ENCODE peak calls at places on chromosomes 2 and 18, in seven cellular contexts. M, X, R, Z, Y, D and L are unnamed samples.

GRCh38 chr18:46294325-46294724 is 190.1 kb downstream of the HAUS1 start:
- DNase-seq in Z (no peak), Y (no peak), X (no peak), R (no peak), M (no peak), D (no peak), L (no peak)

GRCh38 chr18:49100226-49100968 is 149.6 kb upstream of the SMAD7 start:
- DNase-seq in X (no peak), Y (peak), M (no peak), D (no peak), Z (no peak), R (peak), L (no peak)

GRCh38 chr2:122319551-122320132 is 564.2 kb downstream of the TSN start:
- DNase-seq in D (no peak), X (no peak), Y (no peak), M (no peak), Z (no peak), R (no peak), L (no peak)

GRCh38 chr2:34012728-34013302 is 413.7 kb upstream of the FAM98A start:
- DNase-seq in R (peak), Z (no peak), D (peak), Y (peak), X (peak), M (peak), L (no peak)

GRCh38 chr18:60358516-60358915 is 14.1 kb downstream of the MC4R start:
- DNase-seq in D (no peak), Z (no peak), M (no peak), R (no peak), X (no peak), Y (peak), L (no peak)

GRCh38 chr2:180596453-180596852 is 384.0 kb upstream of the UBE2E3 start:
- DNase-seq in X (no peak), M (no peak), Y (no peak), Z (no peak), R (no peak), D (no peak), L (no peak)

GRCh38 chr2:206084870-206085741 is 868 bp downstream of the INO80D start:
- DNase-seq in Y (peak), X (peak), D (peak), M (no peak), R (peak), Z (peak), L (peak)

GRCh38 chr2:52115750-52116149 is 1083.8 kb upstream of the NRXN1 start:
- DNase-seq in Z (no peak), Y (peak), X (no peak), D (no peak), R (no peak), M (no peak), L (no peak)

GRCh38 chr2:95234806-95235205 is 27.5 kb downstream of the ZNF892 start:
- DNase-seq in X (no peak), M (no peak), D (no peak), R (no peak), Z (no peak), Y (peak), L (no peak)

GRCh38 chr2:3661149-3661660 is 3.2 kb downstream of the ALLC start:
- DNase-seq in X (peak), Z (no peak), Y (no peak), R (no peak), M (no peak), D (no peak), L (no peak)

GRCh38 chr2:44771510-44771909 is 170.0 kb upstream of the SIX3 start:
- DNase-seq in Y (no peak), D (no peak), X (no peak), M (no peak), Z (no peak), R (no peak), L (no peak)

GRCh38 chr2:223093436-223093839 is 41.4 kb downstream of the KCNE4 start:
- DNase-seq in R (no peak), Z (no peak), M (no peak), X (no peak), Y (peak), D (no peak), L (no peak)

GRCh38 chr18:31064130-31064529 is 21.6 kb upstream of the DSC3 start:
- DNase-seq in D (no peak), R (no peak), Y (peak), Z (peak), X (no peak), M (no peak), L (no peak)

GRCh38 chr18:45993441-45993840 is 26.3 kb upstream of the EPG5 start:
- DNase-seq in X (no peak), D (no peak), R (no peak), Z (no peak), Y (peak), M (no peak), L (no peak)

GRCh38 chr2:239264838-239265651 is 135.8 kb downstream of the HDAC4 start:
- DNase-seq in X (no peak), Z (peak), D (no peak), Y (peak), M (peak), R (no peak), L (peak)

GRCh38 chr2:127142663-127143630 is 36.0 kb upstream of the BIN1 start:
- DNase-seq in Z (no peak), D (no peak), R (no peak), M (no peak), X (no peak), Y (no peak), L (no peak)

GRCh38 chr18:26804474-26804873 is 61.0 kb downstream of the AQP4 start:
- DNase-seq in Z (no peak), D (no peak), X (peak), M (no peak), Y (no peak), R (peak), L (no peak)

GRCh38 chr2:1698188-1698945 is 45.9 kb downstream of the PXDN start:
- DNase-seq in M (no peak), Y (no peak), X (no peak), Z (no peak), R (no peak), D (no peak), L (no peak)

GRCh38 chr2:222205136-222205535 is 93.7 kb downstream of the PAX3 start:
- DNase-seq in Z (no peak), R (peak), Y (no peak), X (no peak), M (no peak), D (no peak), L (no peak)

GRCh38 chr2:240915526-240916335 is 9.6 kb downstream of the CROCC2 start:
- DNase-seq in Z (no peak), Y (no peak), M (no peak), R (peak), D (no peak), X (no peak), L (no peak)

GRCh38 chr2:240916571-240917008 is 10.5 kb downstream of the CROCC2 start:
- DNase-seq in X (no peak), D (no peak), M (no peak), Y (peak), R (peak), Z (no peak), L (no peak)

GRCh38 chr2:240913810-240914644 is 7.9 kb downstream of the CROCC2 start:
- DNase-seq in R (peak), Y (peak), D (no peak), X (peak), M (peak), Z (no peak), L (peak)

GRCh38 chr2:240912878-240913809 is 7.0 kb downstream of the CROCC2 start:
- DNase-seq in Y (peak), M (no peak), D (no peak), X (no peak), Z (no peak), R (no peak), L (no peak)

GRCh38 chr2:240914645-240915525 is 8.7 kb downstream of the CROCC2 start:
- DNase-seq in X (no peak), M (no peak), D (no peak), R (no peak), Y (no peak), Z (no peak), L (no peak)
- TF ChIP-seq CTCF in X (no peak), M (no peak), D (no peak), R (peak), Y (no peak), Z (peak), L (no peak)

GRCh38 chr18:47731276-47731675 is 199.2 kb downstream of the SMAD2 start:
- DNase-seq in Z (no peak), X (no peak), R (no peak), Y (no peak), D (no peak), M (no peak), L (no peak)

GRCh38 chr18:47725656-47726055 is 204.8 kb downstream of the SMAD2 start:
- DNase-seq in R (no peak), X (no peak), Z (no peak), Y (no peak), D (no peak), M (no peak), L (no peak)

GRCh38 chr18:47735041-47735440 is 195.4 kb downstream of the SMAD2 start:
- DNase-seq in Z (no peak), Y (no peak), R (no peak), M (no peak), X (no peak), D (no peak), L (no peak)

GRCh38 chr18:47729356-47729755 is 201.1 kb downstream of the SMAD2 start:
- DNase-seq in R (no peak), Y (no peak), D (no peak), Z (no peak), X (no peak), M (no peak), L (no peak)

DNA sequence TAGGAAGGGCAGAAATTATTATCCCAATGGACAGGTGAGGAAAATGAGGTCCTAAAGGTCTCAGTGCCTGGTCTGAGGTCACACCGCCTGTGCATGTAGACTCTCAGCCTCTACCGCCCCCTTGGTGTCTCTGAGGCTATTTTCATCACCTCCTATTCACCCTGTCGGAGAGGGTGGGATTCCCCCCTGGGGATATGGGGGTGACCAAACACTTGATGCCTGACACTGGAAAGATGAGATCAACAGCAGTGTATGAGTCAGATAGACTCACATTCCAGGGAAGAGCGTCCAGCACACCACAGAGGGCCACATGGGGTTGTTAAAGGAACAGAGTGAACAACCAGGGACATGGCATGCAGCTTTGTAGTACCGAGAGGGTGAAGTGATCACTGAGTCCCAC is 199.7 kb downstream of the SMAD2 start:
- DNase-seq in X (no peak), M (no peak), R (no peak), Y (no peak), D (no peak), Z (no peak), L (no peak)
- TF ChIP-seq CTCF in X (peak), M (no peak), R (peak), Y (no peak), D (no peak), Z (no peak), L (no peak)

DNA sequence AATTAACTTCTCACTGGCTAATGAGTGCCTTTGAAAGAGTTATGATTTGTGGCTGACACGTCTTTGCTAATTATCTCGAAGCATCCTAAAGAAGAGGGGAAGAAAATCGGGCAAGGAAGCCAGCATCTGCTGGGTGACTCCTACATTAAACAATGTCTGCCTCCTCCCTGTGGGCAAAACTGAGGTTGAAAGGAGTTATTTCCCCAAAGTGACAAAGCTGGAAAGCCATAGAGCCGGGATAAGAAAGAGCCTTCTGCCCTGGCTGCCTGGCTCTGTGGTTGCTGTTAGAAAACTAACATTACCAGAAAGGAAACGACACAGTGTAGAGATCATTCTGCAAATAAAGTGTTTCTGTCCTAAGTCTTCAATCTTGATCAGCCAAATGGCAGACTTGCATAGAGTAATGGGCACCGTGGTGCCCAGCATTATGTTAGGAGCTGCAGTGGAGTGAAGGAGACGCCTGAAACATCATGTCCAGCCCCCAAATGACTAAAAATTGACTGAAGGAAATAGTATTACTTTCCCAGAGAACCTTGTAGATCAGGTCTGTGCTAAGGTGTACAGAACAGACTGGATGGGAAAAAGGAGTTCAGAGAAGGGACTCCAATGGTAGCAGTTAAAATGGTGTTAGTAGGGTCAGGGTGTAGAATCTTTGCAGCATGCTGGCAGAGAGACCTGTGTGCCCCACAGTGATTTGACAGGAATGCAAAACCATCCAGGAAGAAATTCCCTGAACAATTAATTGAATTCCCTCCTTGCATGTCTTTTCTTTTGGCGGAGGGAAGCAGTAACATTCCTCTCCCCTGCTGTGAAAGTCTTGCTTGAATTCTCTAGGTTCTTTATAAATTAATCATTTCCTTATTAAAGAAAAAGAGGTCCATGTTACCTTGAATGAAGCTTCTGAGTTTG is 44.4 kb downstream of the ALPK2 start:
- DNase-seq in M (no peak), Y (peak), R (peak), D (no peak), X (no peak), Z (no peak), L (no peak)
- TF ChIP-seq CTCF in M (no peak), Y (peak), R (no peak), D (no peak), X (no peak), Z (no peak), L (no peak)

DNA sequence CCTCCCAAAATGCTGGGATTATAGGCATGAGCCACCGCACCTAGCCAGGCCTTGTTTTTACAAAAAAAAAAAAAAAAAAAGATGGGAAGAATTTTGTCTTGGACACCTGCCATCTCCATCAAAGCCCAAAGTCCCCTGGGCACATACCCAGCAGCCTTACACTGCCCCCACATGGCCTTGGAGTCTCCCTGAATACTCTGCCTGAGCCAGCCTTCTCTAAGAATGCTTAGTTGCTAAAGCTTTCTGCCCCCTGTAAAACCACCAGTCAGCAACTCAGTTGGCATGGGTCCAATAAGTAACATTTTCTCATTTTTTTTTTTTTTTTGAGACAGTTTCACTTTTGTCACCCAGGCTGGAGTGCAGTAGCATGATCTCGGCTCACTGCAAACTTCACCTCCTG is 40.6 kb downstream of the SPC25 start:
- DNase-seq in D (peak), X (no peak), R (peak), Z (no peak), Y (peak), M (no peak), L (no peak)
- TF ChIP-seq CTCF in D (peak), X (peak), R (peak), Z (no peak), Y (peak), M (peak), L (no peak)

DNA sequence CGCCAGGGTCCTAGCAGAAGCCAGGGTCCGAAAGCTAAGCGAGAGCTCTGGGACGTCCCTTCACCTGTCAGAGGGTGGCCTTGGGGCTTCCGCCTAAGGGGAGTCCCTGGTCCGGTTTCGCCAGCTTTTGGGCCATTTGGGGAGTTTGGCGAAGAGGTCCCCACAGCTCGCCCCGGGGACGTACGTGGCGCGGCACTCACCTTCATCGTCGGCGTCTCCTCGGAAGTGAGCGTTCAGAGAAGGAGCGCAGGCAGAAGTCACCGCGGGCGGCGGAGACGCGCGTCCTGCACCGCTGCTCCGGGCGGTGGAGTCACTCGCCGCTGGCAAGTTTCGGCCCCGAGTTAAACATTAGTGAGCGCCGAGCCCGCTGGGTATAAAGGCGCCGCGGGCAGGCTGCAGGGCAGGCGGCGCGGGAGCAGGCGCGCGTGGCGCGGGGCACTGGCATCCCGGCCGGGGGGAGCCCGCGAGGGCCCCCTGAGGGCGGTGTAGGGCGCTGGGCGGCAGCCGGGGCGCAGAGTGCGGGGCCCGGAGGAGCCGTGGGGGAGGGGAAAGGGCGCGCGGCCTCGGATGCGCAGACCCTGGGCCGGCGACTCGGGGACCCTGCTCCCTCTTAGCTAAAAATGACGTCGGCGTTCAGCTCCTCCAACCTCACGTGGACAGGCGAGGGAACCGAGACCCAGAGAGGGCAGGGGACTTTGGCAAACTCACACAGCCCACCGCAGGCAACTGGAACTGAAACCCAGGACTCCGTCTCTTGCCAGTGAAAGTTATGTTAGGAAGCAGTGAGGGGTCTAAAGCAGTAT is at the start of gene DPP4:
- DNase-seq in X (peak), D (peak), Y (peak), Z (no peak), M (no peak), R (peak), L (peak)
- TF ChIP-seq CTCF in X (no peak), D (no peak), Y (no peak), Z (no peak), M (no peak), R (peak), L (peak)

GRCh38 chr2:6531304-6531703 is 334.4 kb downstream of the CMPK2 start:
- DNase-seq in X (no peak), R (no peak), Y (no peak), D (no peak), M (no peak), Z (no peak), L (no peak)

GRCh38 chr2:6538607-6539006 is 327.1 kb downstream of the CMPK2 start:
- DNase-seq in M (no peak), Y (peak), Z (no peak), R (no peak), D (no peak), X (no peak), L (no peak)

GRCh38 chr2:6535572-6535971 is 330.1 kb downstream of the CMPK2 start:
- DNase-seq in R (peak), X (no peak), Z (no peak), M (peak), D (no peak), Y (no peak), L (no peak)
- TF ChIP-seq CTCF in R (no peak), X (no peak), Z (no peak), M (no peak), D (no peak), Y (no peak), L (no peak)

DNA sequence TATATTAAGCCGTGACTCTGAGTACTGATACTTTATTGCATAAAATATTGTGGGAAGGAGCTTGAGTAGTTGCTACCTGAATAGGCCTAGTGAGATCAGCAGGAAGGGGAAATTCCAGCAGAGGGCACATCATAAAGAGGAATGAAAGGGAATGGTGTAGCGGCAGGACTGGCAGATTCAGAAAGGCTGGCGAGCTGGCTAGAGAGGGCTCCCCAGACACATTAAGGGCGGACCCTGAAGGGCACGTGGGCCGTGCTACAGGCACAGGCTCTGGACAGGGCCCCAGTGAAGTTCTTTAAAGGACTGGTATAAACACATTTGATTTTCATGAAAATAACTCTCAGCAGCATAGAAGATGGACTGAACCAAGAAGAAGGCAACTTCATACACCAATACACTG is 43.0 kb downstream of the PTPN2 start:
- DNase-seq in X (no peak), Z (no peak), D (no peak), Y (no peak), R (no peak), M (no peak), L (no peak)
- TF ChIP-seq CTCF in X (no peak), Z (no peak), D (no peak), Y (no peak), R (no peak), M (no peak), L (no peak)

GRCh38 chr2:177393824-177394614 is 1.4 kb downstream of the AGPS start:
- DNase-seq in Y (no peak), M (no peak), R (no peak), D (no peak), X (no peak), Z (no peak), L (no peak)

GRCh38 chr2:177393381-177393780 is 808 bp downstream of the AGPS start:
- DNase-seq in R (peak), X (no peak), M (no peak), D (peak), Y (peak), Z (no peak), L (no peak)

GRCh38 chr2:177394622-177395021 is 2.0 kb downstream of the AGPS start:
- DNase-seq in Z (no peak), R (no peak), X (no peak), D (no peak), M (no peak), Y (no peak), L (no peak)

GRCh38 chr2:177391822-177392372 is 676 bp upstream of the AGPS start:
- DNase-seq in Z (no peak), Y (no peak), D (no peak), M (no peak), X (no peak), R (no peak), L (no peak)

GRCh38 chr2:177392373-177393246 is at the start of gene AGPS:
- DNase-seq in R (peak), M (peak), X (peak), D (peak), Z (peak), Y (peak), L (peak)
- TF ChIP-seq CTCF in R (peak), M (peak), X (no peak), D (no peak), Z (no peak), Y (no peak), L (no peak)